ENCODE peak calls at places on chromosomes 13 and 19, in eight cellular contexts. N, C, F, Y, U, R, H and A are unnamed samples.
A peak's percentile ranks its signal among the peaks of the same experiment; 100 is the strongest.

GRCh38 chr19:18007939-18008673 is at the start of gene ARRDC2:
- DNase-seq in N (peak; percentile 96), C (peak; percentile 84), F (peak; percentile 95), Y (peak; percentile 92), U (peak; percentile 93), R (peak; percentile 89), H (no peak), A (peak; percentile 77)

GRCh38 chr13:50713849-50714248 is 129.6 kb downstream of the DLEU7 start:
- DNase-seq in N (no peak), C (peak; percentile 81), F (peak; percentile 91), Y (peak; percentile 51), U (no peak), R (peak; percentile 55), H (peak; percentile 93), A (peak; percentile 34)

GRCh38 chr19:29265436-29265835 is 52.5 kb upstream of the UQCRFS1 start:
- DNase-seq in N (no peak), C (no peak), F (no peak), Y (no peak), U (no peak), R (no peak), H (no peak), A (no peak)

GRCh38 chr19:45444318-45445041 is 20.8 kb upstream of the ERCC1 start:
- DNase-seq in N (peak; percentile 94), C (peak; percentile 58), F (peak; percentile 94), Y (peak; percentile 98), U (peak; percentile 96), R (peak; percentile 69), H (peak; percentile 68), A (no peak)

GRCh38 chr13:40024962-40025714 is 369.7 kb downstream of the COG6 start:
- DNase-seq in N (no peak), C (no peak), F (peak; percentile 10), Y (no peak), U (no peak), R (no peak), H (no peak), A (no peak)

GRCh38 chr13:80871481-80871880 is 530.6 kb upstream of the SPRY2 start:
- DNase-seq in N (no peak), C (peak; percentile 41), F (peak; percentile 36), Y (no peak), U (no peak), R (peak; percentile 100), H (no peak), A (no peak)

GRCh38 chr19:14544047-14544446 is 14.7 kb downstream of the TECR start:
- DNase-seq in N (no peak), C (no peak), F (no peak), Y (no peak), U (no peak), R (no peak), H (no peak), A (no peak)

GRCh38 chr19:57008432-57008831 is 111.4 kb upstream of the USP29 start:
- DNase-seq in N (no peak), C (no peak), F (no peak), Y (no peak), U (no peak), R (no peak), H (no peak), A (no peak)

GRCh38 chr19:11324748-11325389 is 14.6 kb downstream of the RAB3D start:
- DNase-seq in N (no peak), C (no peak), F (peak; percentile 25), Y (no peak), U (no peak), R (no peak), H (no peak), A (no peak)

GRCh38 chr13:114143806-114144605 is 11.6 kb upstream of the RASA3 start:
- DNase-seq in N (no peak), C (no peak), F (no peak), Y (no peak), U (no peak), R (no peak), H (no peak), A (no peak)

GRCh38 chr13:50576156-50576555 is 267.3 kb downstream of the DLEU7 start:
- DNase-seq in N (no peak), C (no peak), F (no peak), Y (peak; percentile 71), U (no peak), R (no peak), H (no peak), A (no peak)

GRCh38 chr19:33386361-33386858 is 12.9 kb downstream of the CEBPG start:
- DNase-seq in N (no peak), C (no peak), F (no peak), Y (no peak), U (no peak), R (no peak), H (no peak), A (no peak)

GRCh38 chr13:100484708-100485107 is 103.9 kb downstream of the GGACT start:
- DNase-seq in N (no peak), C (no peak), F (no peak), Y (no peak), U (no peak), R (no peak), H (no peak), A (no peak)

GRCh38 chr13:29679357-29680050 is 84.0 kb upstream of the SLC7A1 start:
- DNase-seq in N (no peak), C (no peak), F (peak; percentile 27), Y (no peak), U (peak; percentile 68), R (no peak), H (no peak), A (no peak)

GRCh38 chr19:15038304-15038703 is 11.0 kb upstream of the CASP14 start:
- DNase-seq in N (no peak), C (peak; percentile 90), F (no peak), Y (no peak), U (no peak), R (no peak), H (no peak), A (no peak)

GRCh38 chr19:39207293-39207836 is 3.3 kb upstream of the SYCN start:
- DNase-seq in N (no peak), C (no peak), F (no peak), Y (no peak), U (no peak), R (no peak), H (no peak), A (no peak)

GRCh38 chr19:39203372-39204341 is at the start of gene SYCN:
- DNase-seq in N (no peak), C (no peak), F (no peak), Y (no peak), U (no peak), R (no peak), H (no peak), A (no peak)

GRCh38 chr19:39202998-39203355 is 1.1 kb downstream of the SYCN start:
- DNase-seq in N (no peak), C (no peak), F (no peak), Y (no peak), U (no peak), R (no peak), H (no peak), A (no peak)

GRCh38 chr19:39206122-39206521 is 2.1 kb upstream of the SYCN start:
- DNase-seq in N (no peak), C (no peak), F (no peak), Y (no peak), U (no peak), R (no peak), H (no peak), A (no peak)

GRCh38 chr19:39205449-39205764 is 1.3 kb upstream of the SYCN start:
- DNase-seq in N (no peak), C (no peak), F (no peak), Y (no peak), U (no peak), R (no peak), H (no peak), A (no peak)
- H3K27me3 ChIP-seq in N (peaks cover 68% of the 10 kb centered on the region), C (peaks cover 19% of the 10 kb centered on the region), F (no peaks in the 10 kb centered on the region), Y (peaks cover 34% of the 10 kb centered on the region), U (peaks cover 8% of the 10 kb centered on the region), R (peaks cover 50% of the 10 kb centered on the region), H (peaks cover 38% of the 10 kb centered on the region), A (peaks cover 37% of the 10 kb centered on the region)

DNA sequence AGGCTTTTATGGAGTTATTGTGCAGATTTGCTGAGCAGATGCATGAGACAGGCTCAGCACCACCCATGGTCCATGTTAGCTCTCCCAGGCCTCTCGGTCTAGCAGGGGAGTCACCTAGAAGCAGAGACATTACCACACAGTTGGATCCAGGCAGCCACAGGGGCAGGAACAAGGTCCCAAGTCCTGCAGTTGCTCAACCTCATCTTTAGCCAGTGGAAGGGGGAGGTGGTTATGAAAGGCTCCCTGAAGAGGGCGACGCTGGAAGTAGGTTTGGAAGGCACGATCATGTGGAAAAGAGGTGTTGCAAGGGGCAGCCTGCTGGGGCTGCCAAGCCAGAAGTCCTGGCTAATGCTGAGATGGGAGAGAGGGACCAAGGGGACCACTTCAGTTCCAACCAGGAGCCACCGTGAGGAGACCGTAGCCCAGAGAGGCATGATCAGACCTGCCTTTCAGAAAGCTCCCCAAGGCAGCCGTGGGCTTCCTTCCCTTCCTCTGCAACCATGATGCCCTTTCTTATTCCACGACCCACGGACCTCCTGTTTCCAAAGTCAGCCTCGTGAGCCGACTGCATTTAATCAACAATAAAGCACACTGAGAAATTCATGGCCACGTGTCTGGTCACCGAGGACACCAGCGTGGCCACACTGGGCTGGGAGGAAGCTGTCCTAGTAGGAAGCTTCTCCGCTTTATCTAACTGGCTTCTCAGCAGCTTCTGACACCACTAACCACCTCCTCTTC is 2.5 kb downstream of the AP1M1 start:
- DNase-seq in N (peak; percentile 78), C (no peak), F (peak; percentile 80), Y (peak; percentile 64), U (no peak), R (no peak), H (peak; percentile 85), A (no peak)
- H3K27ac ChIP-seq in N (no peak overlapping the region), C (no peak overlapping the region), F (no peak overlapping the region), Y (peak overlapping the region; percentile 81), U (no peak overlapping the region), R (no peak overlapping the region), H (peak overlapping the region; percentile 56), A (no peak overlapping the region)

GRCh38 chr13:41111454-41111853 is 21.1 kb downstream of the KBTBD6 start:
- DNase-seq in N (no peak), C (no peak), F (peak; percentile 61), Y (no peak), U (no peak), R (no peak), H (no peak), A (no peak)

GRCh38 chr13:41107584-41108014 is 25.0 kb downstream of the KBTBD6 start:
- DNase-seq in N (no peak), C (no peak), F (no peak), Y (no peak), U (no peak), R (no peak), H (no peak), A (no peak)

GRCh38 chr13:41107104-41107571 is 25.5 kb downstream of the KBTBD6 start:
- DNase-seq in N (no peak), C (no peak), F (no peak), Y (no peak), U (no peak), R (no peak), H (no peak), A (no peak)
- H3K4me3 ChIP-seq in N (no peak overlapping the region), C (no peak overlapping the region), F (no peak overlapping the region), Y (no peak overlapping the region), U (no peak overlapping the region), R (no peak overlapping the region), H (no peak overlapping the region), A (no peak overlapping the region)

GRCh38 chr19:47419789-47420188 is 462 bp upstream of the MEIS3 start:
- DNase-seq in N (no peak), C (no peak), F (no peak), Y (no peak), U (no peak), R (no peak), H (no peak), A (no peak)
- H3K27me3 ChIP-seq in N (peaks cover 96% of the 10 kb centered on the region), C (peaks cover 52% of the 10 kb centered on the region), F (peaks cover 23% of the 10 kb centered on the region), Y (peaks cover 81% of the 10 kb centered on the region), U (peaks cover 7% of the 10 kb centered on the region), R (peaks cover 38% of the 10 kb centered on the region), H (peaks cover 75% of the 10 kb centered on the region), A (peaks cover 47% of the 10 kb centered on the region)

GRCh38 chr13:48078251-48078656 is 16.6 kb downstream of the MED4 start:
- DNase-seq in N (no peak), C (peak; percentile 39), F (no peak), Y (no peak), U (no peak), R (no peak), H (no peak), A (no peak)
- H3K27ac ChIP-seq in N (no peak overlapping the region), C (no peak overlapping the region), F (no peak overlapping the region), Y (no peak overlapping the region), U (no peak overlapping the region), R (no peak overlapping the region), H (no peak overlapping the region), A (no peak overlapping the region)